ENCODE peak calls at places on chromosomes 16 and 17, in ten cellular contexts. One of them, this sample, is unnamed. For H3K4me1, the result is how much of the 10 kb centered on the place peaks cover.

GRCh38 chr16:88442811-88443576 is 10.1 kb upstream of the ZFPM1 start:
- DNase-seq in H1: no peak
- DNase-seq in stomach: peak
- DNase-seq in uterus: peak
- DNase-seq in tibial nerve: peak
- DNase-seq in suprapubic skin: peak
- DNase-seq in transverse colon: peak
- DNase-seq in heart left ventricle: peak
- DNase-seq in A549: peak
- DNase-seq in ovary: peak
- DNase-seq in this sample: no peak

GRCh38 chr16:58464047-58464915 is 35.7 kb upstream of the NDRG4 start:
- DNase-seq in suprapubic skin: no peak
- DNase-seq in stomach: peak
- DNase-seq in heart left ventricle: peak
- DNase-seq in ovary: no peak
- DNase-seq in H1: no peak
- DNase-seq in uterus: no peak
- DNase-seq in transverse colon: no peak
- DNase-seq in tibial nerve: no peak
- DNase-seq in A549: no peak
- DNase-seq in this sample: no peak

GRCh38 chr17:43092891-43093290 is 32.3 kb downstream of the BRCA1 start:
- DNase-seq in stomach: no peak
- DNase-seq in ovary: no peak
- DNase-seq in tibial nerve: no peak
- DNase-seq in heart left ventricle: no peak
- DNase-seq in uterus: no peak
- DNase-seq in suprapubic skin: no peak
- DNase-seq in A549: no peak
- DNase-seq in H1: no peak
- DNase-seq in transverse colon: no peak
- DNase-seq in this sample: no peak

GRCh38 chr17:81339180-81339501 is 44.0 kb upstream of the SLC38A10 start:
- DNase-seq in suprapubic skin: no peak
- DNase-seq in stomach: no peak
- DNase-seq in tibial nerve: no peak
- DNase-seq in uterus: no peak
- DNase-seq in A549: no peak
- DNase-seq in H1: no peak
- DNase-seq in heart left ventricle: no peak
- DNase-seq in ovary: peak
- DNase-seq in transverse colon: peak
- DNase-seq in this sample: no peak

GRCh38 chr17:32941419-32942032 is 13.6 kb downstream of the TMEM98 start:
- DNase-seq in transverse colon: no peak
- DNase-seq in heart left ventricle: no peak
- DNase-seq in tibial nerve: no peak
- DNase-seq in ovary: no peak
- DNase-seq in suprapubic skin: no peak
- DNase-seq in stomach: no peak
- DNase-seq in A549: no peak
- DNase-seq in uterus: no peak
- DNase-seq in H1: no peak
- DNase-seq in this sample: no peak

GRCh38 chr16:12971216-12971615 is 69.8 kb downstream of the SHISA9 start:
- DNase-seq in A549: peak
- DNase-seq in suprapubic skin: no peak
- DNase-seq in stomach: peak
- DNase-seq in uterus: no peak
- DNase-seq in transverse colon: no peak
- DNase-seq in ovary: no peak
- DNase-seq in H1: peak
- DNase-seq in heart left ventricle: peak
- DNase-seq in tibial nerve: no peak
- DNase-seq in this sample: no peak

GRCh38 chr17:61579961-61580360 is 11.1 kb downstream of the NACA2 start:
- DNase-seq in suprapubic skin: no peak
- DNase-seq in transverse colon: no peak
- DNase-seq in A549: no peak
- DNase-seq in heart left ventricle: no peak
- DNase-seq in H1: no peak
- DNase-seq in stomach: no peak
- DNase-seq in ovary: no peak
- DNase-seq in uterus: no peak
- DNase-seq in tibial nerve: no peak
- DNase-seq in this sample: no peak

GRCh38 chr17:45332989-45333701 is 16.3 kb upstream of the MAP3K14 start:
- DNase-seq in heart left ventricle: no peak
- DNase-seq in uterus: no peak
- DNase-seq in suprapubic skin: peak
- DNase-seq in stomach: no peak
- DNase-seq in A549: no peak
- DNase-seq in tibial nerve: no peak
- DNase-seq in H1: no peak
- DNase-seq in transverse colon: peak
- DNase-seq in ovary: no peak
- DNase-seq in this sample: peak

GRCh38 chr17:64004903-64005733 is 7.0 kb downstream of the PRR29 start:
- DNase-seq in heart left ventricle: no peak
- DNase-seq in tibial nerve: no peak
- DNase-seq in ovary: no peak
- DNase-seq in transverse colon: no peak
- DNase-seq in A549: no peak
- DNase-seq in stomach: peak
- DNase-seq in H1: no peak
- DNase-seq in uterus: no peak
- DNase-seq in suprapubic skin: peak
- DNase-seq in this sample: peak

GRCh38 chr16:30470632-30471007 is 1.9 kb upstream of the ITGAL start:
- DNase-seq in stomach: no peak
- DNase-seq in transverse colon: no peak
- DNase-seq in suprapubic skin: no peak
- DNase-seq in uterus: no peak
- DNase-seq in A549: no peak
- DNase-seq in heart left ventricle: no peak
- DNase-seq in ovary: no peak
- DNase-seq in H1: no peak
- DNase-seq in tibial nerve: no peak
- DNase-seq in this sample: no peak
- H3K4me1 ChIP-seq in stomach: under half
- H3K4me1 ChIP-seq in transverse colon: under half
- H3K4me1 ChIP-seq in suprapubic skin: under half
- H3K4me1 ChIP-seq in uterus: under half
- H3K4me1 ChIP-seq in A549: under half
- H3K4me1 ChIP-seq in heart left ventricle: under half
- H3K4me1 ChIP-seq in ovary: under half
- H3K4me1 ChIP-seq in H1: under half
- H3K4me1 ChIP-seq in tibial nerve: under half
- H3K4me1 ChIP-seq in this sample: under half

GRCh38 chr17:44211281-44212265 is 7.9 kb downstream of the UBTF start:
- DNase-seq in heart left ventricle: no peak
- DNase-seq in A549: no peak
- DNase-seq in transverse colon: no peak
- DNase-seq in tibial nerve: no peak
- DNase-seq in stomach: no peak
- DNase-seq in suprapubic skin: no peak
- DNase-seq in uterus: no peak
- DNase-seq in ovary: no peak
- DNase-seq in H1: no peak
- DNase-seq in this sample: no peak

GRCh38 chr17:44214230-44214494 is 5.3 kb downstream of the UBTF start:
- DNase-seq in A549: no peak
- DNase-seq in heart left ventricle: no peak
- DNase-seq in tibial nerve: no peak
- DNase-seq in uterus: no peak
- DNase-seq in ovary: no peak
- DNase-seq in suprapubic skin: no peak
- DNase-seq in H1: no peak
- DNase-seq in transverse colon: no peak
- DNase-seq in stomach: no peak
- DNase-seq in this sample: no peak

GRCh38 chr17:44213403-44214229 is 5.9 kb downstream of the UBTF start:
- DNase-seq in H1: no peak
- DNase-seq in A549: no peak
- DNase-seq in ovary: no peak
- DNase-seq in heart left ventricle: peak
- DNase-seq in uterus: no peak
- DNase-seq in transverse colon: no peak
- DNase-seq in tibial nerve: no peak
- DNase-seq in stomach: no peak
- DNase-seq in suprapubic skin: no peak
- DNase-seq in this sample: no peak

GRCh38 chr17:44214896-44215295 is 4.6 kb downstream of the UBTF start:
- DNase-seq in A549: no peak
- DNase-seq in ovary: no peak
- DNase-seq in suprapubic skin: no peak
- DNase-seq in heart left ventricle: peak
- DNase-seq in H1: no peak
- DNase-seq in transverse colon: no peak
- DNase-seq in stomach: no peak
- DNase-seq in tibial nerve: no peak
- DNase-seq in uterus: no peak
- DNase-seq in this sample: no peak

GRCh38 chr17:44212507-44213402 is 6.7 kb downstream of the UBTF start:
- DNase-seq in heart left ventricle: no peak
- DNase-seq in suprapubic skin: no peak
- DNase-seq in transverse colon: no peak
- DNase-seq in A549: no peak
- DNase-seq in tibial nerve: no peak
- DNase-seq in H1: no peak
- DNase-seq in uterus: no peak
- DNase-seq in stomach: no peak
- DNase-seq in ovary: no peak
- DNase-seq in this sample: no peak
- TF ChIP-seq POLR2A in heart left ventricle: no peak
- TF ChIP-seq POLR2A in suprapubic skin: no peak
- TF ChIP-seq POLR2A in transverse colon: no peak
- TF ChIP-seq POLR2A in A549: no peak
- TF ChIP-seq POLR2A in tibial nerve: no peak
- TF ChIP-seq POLR2A in H1: peak
- TF ChIP-seq POLR2A in uterus: no peak
- TF ChIP-seq POLR2A in stomach: no peak
- TF ChIP-seq POLR2A in ovary: no peak
- TF ChIP-seq POLR2A in this sample: no peak

GRCh38 chr17:48048321-48049140 is at the start of gene NFE2L1:
- DNase-seq in H1: peak
- DNase-seq in suprapubic skin: peak
- DNase-seq in transverse colon: peak
- DNase-seq in ovary: peak
- DNase-seq in stomach: peak
- DNase-seq in heart left ventricle: peak
- DNase-seq in tibial nerve: peak
- DNase-seq in uterus: peak
- DNase-seq in A549: peak
- DNase-seq in this sample: no peak
- H3K4me1 ChIP-seq in H1: under half
- H3K4me1 ChIP-seq in suprapubic skin: half or more
- H3K4me1 ChIP-seq in transverse colon: half or more
- H3K4me1 ChIP-seq in ovary: under half
- H3K4me1 ChIP-seq in stomach: half or more
- H3K4me1 ChIP-seq in heart left ventricle: half or more
- H3K4me1 ChIP-seq in tibial nerve: under half
- H3K4me1 ChIP-seq in uterus: under half
- H3K4me1 ChIP-seq in A549: half or more
- H3K4me1 ChIP-seq in this sample: half or more

DNA sequence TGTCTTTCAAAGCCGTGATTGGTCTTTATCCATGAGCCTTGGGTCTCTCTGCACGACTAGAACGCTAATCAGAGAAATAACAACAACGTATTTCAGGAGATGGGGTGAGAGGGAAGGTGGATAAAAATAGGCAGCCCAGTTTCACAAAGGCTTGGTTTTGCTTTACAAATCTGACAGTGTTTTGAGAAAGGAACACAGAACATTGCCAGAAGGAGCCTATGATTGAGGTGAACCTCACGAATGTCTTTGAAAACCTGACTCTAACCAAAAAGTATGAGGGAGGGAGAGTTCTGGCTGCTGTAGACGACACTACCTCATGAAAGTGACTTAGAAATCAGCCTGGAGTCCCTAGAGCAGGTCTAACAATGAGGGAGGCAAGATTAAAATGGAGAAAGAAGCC is 38.0 kb upstream of the NOL11 start:
- DNase-seq in A549: no peak
- DNase-seq in H1: no peak
- DNase-seq in heart left ventricle: no peak
- DNase-seq in stomach: no peak
- DNase-seq in uterus: no peak
- DNase-seq in ovary: no peak
- DNase-seq in tibial nerve: no peak
- DNase-seq in transverse colon: no peak
- DNase-seq in suprapubic skin: no peak
- DNase-seq in this sample: no peak
- TF ChIP-seq POLR2A in A549: no peak
- TF ChIP-seq POLR2A in H1: no peak
- TF ChIP-seq POLR2A in heart left ventricle: no peak
- TF ChIP-seq POLR2A in stomach: no peak
- TF ChIP-seq POLR2A in uterus: no peak
- TF ChIP-seq POLR2A in ovary: no peak
- TF ChIP-seq POLR2A in tibial nerve: no peak
- TF ChIP-seq POLR2A in transverse colon: no peak
- TF ChIP-seq POLR2A in suprapubic skin: no peak
- TF ChIP-seq POLR2A in this sample: no peak

GRCh38 chr16:19291459-19291858 is 5.9 kb downstream of the CLEC19A start:
- DNase-seq in stomach: no peak
- DNase-seq in uterus: no peak
- DNase-seq in A549: peak
- DNase-seq in heart left ventricle: no peak
- DNase-seq in H1: no peak
- DNase-seq in tibial nerve: no peak
- DNase-seq in transverse colon: no peak
- DNase-seq in suprapubic skin: no peak
- DNase-seq in ovary: no peak
- DNase-seq in this sample: no peak
- H3K4me1 ChIP-seq in stomach: under half
- H3K4me1 ChIP-seq in uterus: under half
- H3K4me1 ChIP-seq in A549: under half
- H3K4me1 ChIP-seq in heart left ventricle: under half
- H3K4me1 ChIP-seq in H1: under half
- H3K4me1 ChIP-seq in tibial nerve: under half
- H3K4me1 ChIP-seq in transverse colon: under half
- H3K4me1 ChIP-seq in suprapubic skin: under half
- H3K4me1 ChIP-seq in ovary: under half
- H3K4me1 ChIP-seq in this sample: under half

GRCh38 chr16:85612191-85612800 is 826 bp upstream of the GSE1 start:
- DNase-seq in tibial nerve: peak
- DNase-seq in heart left ventricle: peak
- DNase-seq in ovary: peak
- DNase-seq in H1: no peak
- DNase-seq in transverse colon: peak
- DNase-seq in uterus: peak
- DNase-seq in A549: peak
- DNase-seq in stomach: peak
- DNase-seq in suprapubic skin: peak
- DNase-seq in this sample: no peak
- TF ChIP-seq POLR2A in tibial nerve: no peak
- TF ChIP-seq POLR2A in heart left ventricle: no peak
- TF ChIP-seq POLR2A in ovary: no peak
- TF ChIP-seq POLR2A in H1: no peak
- TF ChIP-seq POLR2A in transverse colon: no peak
- TF ChIP-seq POLR2A in uterus: no peak
- TF ChIP-seq POLR2A in A549: peak
- TF ChIP-seq POLR2A in stomach: no peak
- TF ChIP-seq POLR2A in suprapubic skin: no peak
- TF ChIP-seq POLR2A in this sample: no peak

This sample was measured in vagina.